ENCODE peak calls at places on chromosomes 16 and 17, in eight cellular contexts. X is CD4-positive, alpha-beta T cell; C is GM10248; I is GM23338; D is esophagus muscularis mucosa; K is osteocyte; L is CD8-positive, alpha-beta T cell; J is sigmoid colon. H is an unnamed sample.
A peak's percentile ranks its signal among the peaks of the same experiment; 100 is the strongest.

GRCh38 chr16:8941718-8942344 is 21.9 kb downstream of the USP7 start:
- DNase-seq in I (no peak), C (no peak), X (no peak), J (no peak), D (no peak), L (no peak), K (no peak), H (no peak)

GRCh38 chr16:75148311-75149195 is at the start of gene ZFP1:
- DNase-seq in D (peak; percentile 98), J (peak; percentile 98), K (peak; percentile 98), C (peak; percentile 94), I (peak; percentile 98), X (peak; percentile 92), L (peak; percentile 94), H (peak; percentile 97)

GRCh38 chr17:77382966-77383612 is 242.3 kb downstream of the SEC14L1 start:
- DNase-seq in K (no peak), J (peak; percentile 74), D (no peak), I (no peak), L (no peak), C (no peak), X (no peak), H (no peak)

GRCh38 chr17:81902023-81902652 is at the start of gene NPB:
- DNase-seq in C (no peak), I (peak; percentile 73), J (no peak), D (no peak), X (no peak), K (no peak), L (no peak), H (no peak)

GRCh38 chr17:71926746-71927398 is 193.9 kb upstream of the SOX9 start:
- DNase-seq in K (no peak), X (no peak), I (no peak), L (no peak), D (no peak), J (no peak), C (no peak), H (no peak)

GRCh38 chr16:12646490-12647274 is 157.0 kb downstream of the CPPED1 start:
- DNase-seq in I (no peak), L (no peak), C (no peak), K (no peak), D (no peak), J (no peak), X (no peak), H (no peak)

GRCh38 chr17:1197379-1197778 is 17.6 kb upstream of the ABR start:
- DNase-seq in D (no peak), J (peak; percentile 83), L (no peak), X (no peak), I (no peak), C (no peak), K (no peak), H (no peak)

GRCh38 chr16:46830417-46830901 is 521 bp downstream of the C16orf87 start:
- DNase-seq in D (no peak), L (peak; percentile 26), X (peak; percentile 3), J (no peak), C (no peak), K (peak; percentile 87), I (peak; percentile 44), H (peak; percentile 73)

GRCh38 chr17:82571855-82572254 is 52.3 kb downstream of the FOXK2 start:
- DNase-seq in D (no peak), K (no peak), I (no peak), X (no peak), L (no peak), J (no peak), C (no peak), H (no peak)

GRCh38 chr16:19717319-19717718 is 708 bp downstream of the KNOP1 start:
- DNase-seq in J (peak; percentile 18), I (peak; percentile 64), K (no peak), X (no peak), D (no peak), L (no peak), C (no peak), H (no peak)

GRCh38 chr17:60615840-60616239 is 15.8 kb downstream of the PPM1D start:
- DNase-seq in K (no peak), I (no peak), C (no peak), J (no peak), D (no peak), X (no peak), L (no peak), H (no peak)

GRCh38 chr16:56620311-56620897 is 5.2 kb upstream of the MT1E start:
- DNase-seq in L (no peak), X (no peak), I (no peak), J (no peak), C (no peak), D (no peak), K (no peak), H (no peak)

GRCh38 chr17:27671591-27671910 is 40.6 kb downstream of the LGALS9 start:
- DNase-seq in I (no peak), D (no peak), K (no peak), X (no peak), J (no peak), C (no peak), L (no peak), H (no peak)

GRCh38 chr17:63943745-63944144 is 11.6 kb upstream of the CD79B start:
- DNase-seq in I (peak; percentile 51), C (no peak), X (no peak), L (no peak), D (no peak), J (no peak), K (no peak), H (no peak)
- TF ChIP-seq CTCF in I (peak; percentile 19), C (no peak), X (no peak), L (peak; percentile 38), D (no peak), J (no peak), K (no peak), H (peak; percentile 44)

GRCh38 chr16:69367980-69368379 is 16.4 kb upstream of the TMED6 start:
- DNase-seq in X (no peak), I (no peak), C (no peak), J (no peak), K (no peak), D (no peak), L (no peak), H (no peak)

GRCh38 chr16:69378036-69378435 is 7.8 kb downstream of the TERF2 start:
- DNase-seq in D (no peak), C (no peak), K (no peak), X (no peak), I (no peak), L (no peak), J (no peak), H (no peak)

GRCh38 chr16:69371564-69371963 is 14.2 kb downstream of the TERF2 start:
- DNase-seq in I (no peak), C (no peak), D (no peak), L (no peak), J (no peak), K (no peak), X (no peak), H (no peak)

GRCh38 chr16:69376393-69377059 is 9.3 kb downstream of the TERF2 start:
- DNase-seq in J (no peak), C (no peak), L (no peak), X (no peak), K (no peak), D (no peak), I (no peak), H (no peak)

DNA sequence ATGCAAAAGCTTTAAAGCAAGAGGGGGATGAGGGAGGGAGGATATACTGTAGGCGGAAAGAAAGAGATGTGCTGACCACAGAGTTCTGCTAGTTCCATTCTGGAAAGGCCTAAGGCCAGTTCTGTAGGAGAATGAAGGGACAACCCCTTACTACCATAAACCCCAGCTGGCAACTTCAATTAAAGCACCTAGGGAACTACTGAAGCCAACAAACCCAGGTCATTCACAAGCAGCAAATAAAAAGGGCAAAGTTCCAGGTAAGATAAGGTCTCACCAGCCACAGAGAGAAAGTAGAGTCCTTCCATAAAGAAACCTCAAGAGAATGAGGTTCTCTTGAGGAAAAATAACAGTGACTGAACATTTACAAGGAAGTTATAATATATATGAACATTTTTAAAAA is 12.8 kb downstream of the TERF2 start:
- DNase-seq in D (no peak), L (no peak), X (no peak), J (no peak), K (no peak), C (no peak), I (no peak), H (no peak)
- TF ChIP-seq CTCF in D (no peak), L (no peak), X (no peak), J (no peak), K (no peak), C (no peak), I (no peak), H (no peak)

DNA sequence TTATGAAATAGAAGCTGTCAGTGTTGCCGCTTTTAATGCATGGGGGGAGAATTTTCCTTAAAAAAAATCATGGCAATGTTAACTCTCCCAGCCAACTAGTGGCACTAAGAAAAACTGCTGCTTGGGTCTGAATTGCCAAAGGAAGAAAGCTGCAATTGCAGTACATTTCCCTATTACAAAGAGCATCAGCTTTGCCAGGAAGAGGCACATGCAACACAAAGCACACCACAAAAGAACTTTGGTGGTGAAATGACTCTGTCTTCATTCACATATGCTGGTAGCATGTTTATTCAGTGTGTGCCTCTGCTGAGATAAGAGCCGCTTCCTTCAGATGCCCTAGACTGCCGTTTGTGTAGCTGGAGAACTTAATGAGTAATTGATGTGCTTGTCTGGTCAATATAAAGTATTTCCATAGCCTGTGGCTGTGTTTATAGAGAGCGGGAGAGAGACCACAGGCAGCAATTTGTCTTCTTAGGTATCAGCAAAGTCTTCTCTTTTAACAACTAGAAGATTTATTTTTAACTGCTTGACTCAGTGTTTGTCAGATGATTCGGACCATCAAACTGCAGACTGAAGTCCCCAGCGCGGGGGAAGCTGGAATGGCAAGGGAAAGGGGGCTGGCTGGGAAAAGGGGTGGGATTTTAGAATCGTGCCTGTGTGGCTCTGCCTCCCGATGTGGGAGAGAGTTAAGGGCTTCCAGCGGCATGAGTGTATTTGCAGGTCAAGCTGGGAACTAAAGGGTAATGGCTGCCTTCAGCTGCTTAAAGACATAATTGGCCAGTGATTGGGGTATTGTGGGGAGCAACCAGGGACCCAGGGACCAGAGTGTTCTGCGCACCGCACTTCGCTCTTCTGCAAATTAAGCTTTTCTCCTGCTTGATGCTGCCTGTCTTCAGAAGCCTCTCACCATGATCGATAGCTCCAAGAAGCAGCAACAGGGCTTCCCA is 115.2 kb downstream of the MRTFB start:
- DNase-seq in X (no peak), C (no peak), I (peak; percentile 71), D (no peak), J (no peak), L (no peak), K (no peak), H (no peak)
- TF ChIP-seq CTCF in X (peak; percentile 21), C (no peak), I (no peak), D (peak; percentile 45), J (peak; percentile 21), L (no peak), K (peak; percentile 63), H (peak; percentile 72)

DNA sequence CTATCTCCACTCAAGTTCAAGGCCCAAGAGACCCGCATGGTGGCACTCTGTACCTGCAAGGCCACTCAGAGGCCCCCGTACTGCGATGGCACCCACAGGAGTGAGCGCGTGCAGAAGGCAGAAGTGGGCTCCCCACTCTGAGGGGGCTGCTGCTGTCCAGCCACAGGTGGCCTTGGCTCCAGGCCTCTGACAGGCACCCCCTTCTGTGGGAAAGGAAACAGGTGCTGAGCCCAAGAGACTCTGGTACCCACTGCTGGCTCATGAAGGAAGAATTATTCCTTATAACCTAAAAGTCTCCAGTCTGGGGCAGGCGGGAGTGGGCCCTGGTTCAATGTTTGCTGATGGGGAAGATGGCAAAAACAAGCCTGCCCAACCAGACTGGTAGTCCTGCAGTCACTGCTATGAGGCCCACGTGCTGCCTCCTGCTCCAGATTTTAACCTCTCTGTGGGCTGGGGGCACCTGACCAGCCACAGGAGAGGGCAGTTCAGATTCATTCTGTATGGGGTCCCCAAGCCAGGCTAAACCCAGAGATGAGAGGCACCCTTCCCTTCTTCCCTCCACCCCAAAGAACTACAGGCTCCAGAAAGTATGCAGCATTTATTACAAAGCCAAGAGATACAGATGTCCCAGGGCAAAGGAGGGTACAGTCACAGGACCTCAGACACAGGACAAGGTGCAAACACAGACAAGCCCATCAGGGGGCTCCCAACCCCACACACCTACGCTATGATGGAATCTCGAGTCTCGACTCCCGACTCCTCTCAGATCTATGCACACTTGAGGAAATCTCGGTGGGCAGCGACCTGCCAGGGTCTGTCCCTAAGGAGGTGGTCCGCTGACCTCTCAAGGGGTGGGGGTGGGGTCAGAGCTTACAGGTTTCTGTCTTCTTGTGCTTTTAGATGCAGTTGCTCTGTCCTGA is 3.4 kb downstream of the CISD3 start:
- DNase-seq in K (no peak), J (no peak), L (no peak), C (no peak), X (no peak), D (no peak), I (peak; percentile 73), H (no peak)
- TF ChIP-seq CTCF in K (no peak), J (no peak), L (peak; percentile 21), C (peak; percentile 43), X (peak; percentile 26), D (no peak), I (peak; percentile 58), H (peak; percentile 35)